ENCODE peak calls at places on chromosomes 4 and X, in nine cellular contexts. W is mesenchymal stem cell, J is BE2C, M is left lung, N is colonic mucosa, V is left ventricle myocardium inferior, R is SK-N-SH, F is H9, D is neuronal stem cell. U is an unnamed sample. For H3K4me1, the result is how much of the 10 kb centered on the place peaks cover.

GRCh38 chr4:122163301-122163700 is 11.2 kb downstream of the BLTP1 start:
- DNase-seq in F (no peak), V (no peak), R (no peak), N (no peak), M (no peak), W (no peak), J (no peak), D (no peak), U (no peak)

GRCh38 chrX:77174680-77175336 is 272.4 kb upstream of the FGF16 start:
- DNase-seq in W (no peak), F (no peak), N (no peak), V (no peak), M (no peak), R (no peak), J (no peak), D (no peak), U (no peak)

GRCh38 chrX:39819921-39820849 is 277.6 kb downstream of the BCOR start:
- DNase-seq in M (no peak), D (no peak), W (peak), F (peak), J (peak), N (no peak), V (no peak), R (peak), U (peak)

GRCh38 chr4:37890501-37891220 is at the start of gene TBC1D1:
- DNase-seq in V (peak), D (peak), R (peak), W (peak), J (no peak), N (peak), F (peak), M (peak), U (peak)

GRCh38 chr4:24770111-24770584 is 25.2 kb upstream of the SOD3 start:
- DNase-seq in F (no peak), V (no peak), R (no peak), M (no peak), J (no peak), W (peak), N (no peak), D (no peak), U (peak)

GRCh38 chr4:171464499-171464898 is 348.7 kb upstream of the GALNTL6 start:
- DNase-seq in D (no peak), V (no peak), F (no peak), J (no peak), N (no peak), W (no peak), M (no peak), R (no peak), U (no peak)

GRCh38 chr4:149823770-149824221 is 8.2 kb upstream of the IQCM start:
- DNase-seq in W (peak), M (no peak), J (no peak), V (no peak), F (no peak), N (no peak), R (no peak), D (no peak), U (peak)

GRCh38 chr4:73259552-73260140 is 1.0 kb upstream of the ANKRD17 start:
- DNase-seq in V (no peak), M (no peak), J (no peak), N (no peak), W (no peak), R (no peak), D (no peak), F (no peak), U (peak)

DNA sequence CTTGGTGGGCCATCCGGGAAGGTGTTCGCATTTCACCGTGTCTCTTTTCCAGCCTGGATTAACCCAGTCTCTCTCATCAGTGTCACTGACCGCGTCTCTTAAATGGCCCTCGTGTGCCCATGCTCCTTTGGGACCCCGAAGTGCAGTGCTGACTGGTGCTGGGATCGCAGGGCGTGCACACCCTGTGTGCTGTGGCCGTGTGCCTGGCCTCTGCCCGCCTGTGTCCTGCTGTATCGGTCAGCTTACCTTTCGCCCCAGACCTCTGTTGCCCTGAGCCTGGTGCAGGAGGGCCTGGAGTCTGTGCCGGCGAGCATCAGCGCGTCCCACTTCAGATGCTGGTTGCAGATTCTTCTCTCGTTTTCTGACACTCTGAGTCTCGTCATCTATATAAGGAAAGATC is 68.3 kb upstream of the HGFAC start:
- DNase-seq in V (no peak), R (no peak), D (no peak), N (no peak), F (no peak), J (no peak), M (peak), W (no peak), U (no peak)
- H3K4me1 ChIP-seq in V (half or more), R (under half), D (under half), N (under half), F (under half), J (under half), M (half or more), W (under half), U (under half)

DNA sequence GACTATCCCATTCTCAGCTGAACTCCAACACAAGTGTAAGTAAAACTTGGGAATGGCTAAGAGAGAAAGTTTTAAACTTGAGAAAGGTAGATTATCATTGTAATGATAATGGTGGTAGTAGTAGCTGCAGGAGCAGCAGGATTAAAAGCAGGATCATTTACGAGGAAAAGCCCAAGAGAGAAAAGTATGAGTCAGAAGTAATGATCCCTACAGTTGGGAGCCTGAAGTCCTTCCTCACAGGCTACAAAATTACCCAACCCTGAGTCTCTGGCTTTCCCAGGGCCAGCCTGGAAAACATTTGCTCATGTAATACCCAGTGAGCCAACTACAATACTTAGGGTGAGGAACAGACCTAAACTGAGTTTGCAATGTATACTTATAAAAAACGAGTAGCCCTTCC is 4.4 kb upstream of the PRDM8 start:
- DNase-seq in J (no peak), D (no peak), R (no peak), M (no peak), V (no peak), N (no peak), F (no peak), W (peak), U (no peak)
- H3K4me1 ChIP-seq in J (under half), D (under half), R (under half), M (under half), V (under half), N (under half), F (under half), W (under half), U (under half)

DNA sequence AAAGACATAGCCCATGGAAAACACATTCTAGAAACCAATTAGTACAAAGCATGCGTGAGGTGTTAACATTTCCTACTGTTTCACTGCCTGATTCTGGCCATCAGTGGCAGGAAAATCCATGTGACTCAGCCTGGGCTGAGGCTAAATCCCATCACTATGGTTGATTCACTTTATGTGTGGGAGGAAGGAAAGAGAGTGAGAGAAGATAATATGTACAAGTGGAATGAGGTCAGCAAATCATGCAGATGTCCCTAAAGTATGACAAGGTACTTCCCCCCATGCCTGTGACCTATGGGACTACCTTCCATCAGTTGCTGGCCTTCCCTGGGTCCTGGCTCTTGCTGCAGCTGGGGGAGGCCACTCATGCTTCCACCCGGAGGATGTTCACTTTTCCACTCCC is 64.2 kb upstream of the MAP3K15 start:
- DNase-seq in V (no peak), D (no peak), J (no peak), M (no peak), W (peak), R (no peak), N (no peak), F (no peak), U (no peak)
- H3K4me1 ChIP-seq in V (under half), D (under half), J (under half), M (under half), W (under half), R (under half), N (under half), F (under half), U (under half)

GRCh38 chr4:99855677-99856076 is 38.5 kb downstream of the LAMTOR3 start:
- DNase-seq in V (no peak), F (no peak), D (no peak), R (no peak), J (no peak), N (no peak), M (no peak), W (no peak), U (no peak)

GRCh38 chr4:99848576-99848975 is 31.9 kb downstream of the DAPP1 start:
- DNase-seq in D (no peak), M (no peak), J (no peak), W (no peak), F (no peak), V (no peak), R (no peak), N (no peak), U (no peak)

GRCh38 chr4:99853190-99853589 is 36.6 kb downstream of the DAPP1 start:
- DNase-seq in F (no peak), D (no peak), M (no peak), W (no peak), N (no peak), R (no peak), J (no peak), V (no peak), U (no peak)

GRCh38 chr4:99853993-99854392 is 37.4 kb downstream of the DAPP1 start:
- DNase-seq in W (no peak), V (no peak), D (no peak), R (no peak), J (no peak), N (no peak), F (no peak), M (no peak), U (no peak)

DNA sequence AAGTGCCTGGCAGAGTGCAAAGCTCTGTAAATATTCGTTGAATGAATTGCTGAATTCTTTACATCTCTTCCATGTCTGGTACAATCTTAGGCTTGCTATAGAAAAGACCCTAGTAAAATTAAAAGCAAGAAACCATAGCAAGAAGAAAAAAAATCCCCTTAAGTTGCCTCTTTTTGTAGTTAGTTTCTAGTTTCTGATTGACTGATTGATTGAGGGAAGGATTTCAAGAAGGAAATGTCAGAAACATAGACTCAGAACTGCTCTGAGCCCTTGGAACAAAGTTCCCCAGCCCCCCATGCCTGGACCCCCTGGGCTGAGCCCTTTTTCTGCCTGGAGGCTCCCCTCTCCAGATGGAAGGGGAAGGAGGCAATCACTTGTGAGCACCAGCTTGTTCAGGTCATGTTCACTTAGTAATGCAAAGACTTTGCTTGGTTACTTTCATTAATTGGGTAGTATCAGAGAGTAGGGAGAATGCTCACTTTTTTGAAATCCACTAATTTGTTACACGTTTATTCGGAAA is 35.6 kb downstream of the DAPP1 start:
- DNase-seq in N (no peak), M (no peak), R (no peak), V (no peak), F (no peak), D (no peak), J (no peak), W (no peak), U (no peak)
- H3K4me1 ChIP-seq in N (under half), M (under half), R (under half), V (under half), F (under half), D (under half), J (under half), W (under half), U (under half)

GRCh38 chr4:140238353-140239041 is 84.5 kb upstream of the MAML3 start:
- DNase-seq in J (peak), V (peak), M (peak), D (peak), F (peak), W (no peak), R (peak), N (peak), U (peak)

GRCh38 chr4:140236649-140237160 is 82.7 kb upstream of the MAML3 start:
- DNase-seq in D (no peak), M (no peak), F (no peak), V (no peak), N (no peak), W (no peak), J (no peak), R (peak), U (no peak)

GRCh38 chr4:140237616-140238352 is 83.8 kb upstream of the MAML3 start:
- DNase-seq in N (peak), V (peak), D (peak), M (peak), F (peak), W (peak), R (peak), J (peak), U (peak)

GRCh38 chr4:140240237-140240636 is 86.3 kb upstream of the MAML3 start:
- DNase-seq in W (no peak), M (no peak), F (no peak), N (no peak), D (no peak), R (no peak), J (peak), V (no peak), U (no peak)

GRCh38 chr4:140239311-140239710 is 85.3 kb upstream of the MAML3 start:
- DNase-seq in M (no peak), F (no peak), N (no peak), D (no peak), R (no peak), W (no peak), V (no peak), J (peak), U (no peak)
- H3K4me1 ChIP-seq in M (under half), F (under half), N (under half), D (under half), R (under half), W (under half), V (under half), J (half or more), U (under half)

GRCh38 chr4:48774760-48775398 is 5.2 kb downstream of the FRYL start:
- DNase-seq in J (no peak), N (no peak), W (no peak), F (no peak), D (no peak), M (no peak), V (no peak), R (no peak), U (no peak)

GRCh38 chr4:48767530-48767929 is 12.5 kb downstream of the FRYL start:
- DNase-seq in D (no peak), J (no peak), W (no peak), F (no peak), M (no peak), V (no peak), R (no peak), N (no peak), U (no peak)

GRCh38 chr4:48767055-48767454 is 13.0 kb downstream of the FRYL start:
- DNase-seq in N (no peak), J (no peak), V (no peak), W (no peak), R (no peak), F (no peak), M (no peak), D (no peak), U (no peak)

GRCh38 chr4:48777739-48778138 is 2.3 kb downstream of the FRYL start:
- DNase-seq in D (no peak), F (no peak), M (no peak), J (no peak), R (no peak), V (no peak), N (no peak), W (no peak), U (no peak)

DNA sequence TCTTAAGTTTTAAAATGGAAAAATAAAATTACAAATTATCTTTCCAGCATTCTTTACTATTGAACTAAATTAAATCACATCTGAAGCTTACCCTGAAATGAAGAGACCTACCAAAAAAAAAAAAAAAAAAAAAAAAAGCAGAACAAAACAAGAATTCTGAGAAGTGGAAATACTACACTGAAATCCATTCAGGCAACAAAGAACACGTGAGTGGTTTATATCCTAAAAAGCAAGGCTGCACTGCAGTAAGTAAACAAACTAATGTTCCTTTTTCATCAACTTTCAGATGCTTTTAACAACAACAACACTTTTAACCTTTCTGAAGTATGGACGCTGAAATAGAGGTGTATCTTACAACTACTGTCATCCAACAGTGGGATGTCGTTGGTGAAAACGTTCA is 7.5 kb downstream of the FRYL start:
- DNase-seq in D (no peak), V (no peak), N (no peak), R (no peak), J (no peak), F (no peak), W (no peak), M (no peak), U (no peak)
- H3K4me1 ChIP-seq in D (under half), V (half or more), N (under half), R (under half), J (under half), F (under half), W (under half), M (half or more), U (under half)

GRCh38 chr4:151197258-151197657 is 79.7 kb upstream of the PRSS48 start:
- DNase-seq in M (no peak), R (no peak), J (no peak), D (no peak), N (no peak), W (no peak), V (no peak), F (no peak), U (no peak)
- H3K4me1 ChIP-seq in M (under half), R (under half), J (under half), D (under half), N (under half), W (under half), V (half or more), F (under half), U (under half)

GRCh38 chr4:47746122-47746521 is 91.7 kb downstream of the CORIN start:
- DNase-seq in V (no peak), N (no peak), W (no peak), J (no peak), D (no peak), M (no peak), F (no peak), R (no peak), U (no peak)
- H3K4me1 ChIP-seq in V (half or more), N (under half), W (under half), J (under half), D (under half), M (under half), F (under half), R (under half), U (under half)